ENCODE peak calls at places on chromosomes 5 and 9, in eight cellular contexts. V, R, K, I, G, H, S and Y are unnamed samples.

GRCh38 chr5:54844905-54845566 is 140.4 kb downstream of the ESM1 start:
- DNase-seq in V (peak; percentile 62), R (no peak), K (no peak), I (no peak), G (peak; percentile 8), H (no peak), S (no peak), Y (peak; percentile 63)

GRCh38 chr9:89470239-89470638 is 27.7 kb downstream of the SEMA4D start:
- DNase-seq in V (no peak), R (no peak), K (no peak), I (no peak), G (no peak), H (no peak), S (no peak), Y (no peak)

GRCh38 chr5:73380710-73381586 is 67.6 kb downstream of the FOXD1 start:
- DNase-seq in V (no peak), R (no peak), K (no peak), I (no peak), G (no peak), H (no peak), S (no peak), Y (no peak)

GRCh38 chr5:164002214-164002613 is 496.8 kb downstream of the MAT2B start:
- DNase-seq in V (peak; percentile 25), R (no peak), K (no peak), I (no peak), G (no peak), H (no peak), S (no peak), Y (no peak)

GRCh38 chr5:81782811-81783210 is 31.9 kb upstream of the SSBP2 start:
- DNase-seq in V (no peak), R (no peak), K (no peak), I (no peak), G (no peak), H (no peak), S (no peak), Y (no peak)

GRCh38 chr9:98554752-98555151 is 154.0 kb downstream of the GABBR2 start:
- DNase-seq in V (no peak), R (no peak), K (no peak), I (no peak), G (no peak), H (no peak), S (no peak), Y (no peak)

GRCh38 chr9:99809586-99810357 is 11.9 kb upstream of the NR4A3 start:
- DNase-seq in V (peak; percentile 6), R (no peak), K (no peak), I (no peak), G (no peak), H (no peak), S (no peak), Y (no peak)

GRCh38 chr5:173709145-173709544 is 92.7 kb upstream of the BOD1 start:
- DNase-seq in V (no peak), R (no peak), K (no peak), I (no peak), G (no peak), H (no peak), S (no peak), Y (no peak)

GRCh38 chr5:136242136-136242535 is 49.2 kb upstream of the SMIM32 start:
- DNase-seq in V (no peak), R (no peak), K (no peak), I (no peak), G (no peak), H (no peak), S (no peak), Y (no peak)

GRCh38 chr5:65779643-65780042 is 57.6 kb downstream of the NLN start:
- DNase-seq in V (no peak), R (no peak), K (no peak), I (no peak), G (no peak), H (no peak), S (no peak), Y (no peak)

GRCh38 chr5:36596247-36596646 is 10.2 kb upstream of the SLC1A3 start:
- DNase-seq in V (no peak), R (no peak), K (no peak), I (no peak), G (no peak), H (no peak), S (no peak), Y (no peak)

GRCh38 chr9:33620738-33621439 is 96.8 kb downstream of the ANKRD18B start:
- DNase-seq in V (peak; percentile 62), R (no peak), K (no peak), I (no peak), G (no peak), H (no peak), S (no peak), Y (no peak)

GRCh38 chr5:80103375-80103774 is 68.2 kb downstream of the THBS4 start:
- DNase-seq in V (no peak), R (no peak), K (no peak), I (peak; percentile 18), G (no peak), H (no peak), S (no peak), Y (no peak)

GRCh38 chr9:84622981-84623380 is 46.5 kb upstream of the NTRK2 start:
- DNase-seq in V (no peak), R (no peak), K (no peak), I (no peak), G (no peak), H (no peak), S (no peak), Y (no peak)

GRCh38 chr5:82661462-82661861 is 383.3 kb upstream of the RPS23 start:
- DNase-seq in V (no peak), R (no peak), K (no peak), I (no peak), G (no peak), H (no peak), S (no peak), Y (no peak)

GRCh38 chr9:84136119-84136868 is 155.7 kb downstream of the RMI1 start:
- DNase-seq in V (peak; percentile 72), R (no peak), K (no peak), I (no peak), G (no peak), H (peak; percentile 60), S (no peak), Y (no peak)

GRCh38 chr9:23824241-23825142 is 1.5 kb downstream of the ELAVL2 start:
- DNase-seq in V (peak; percentile 40), R (no peak), K (no peak), I (no peak), G (no peak), H (no peak), S (no peak), Y (no peak)

GRCh38 chr9:133813749-133814585 is 75.8 kb upstream of the SARDH start:
- DNase-seq in V (no peak), R (peak; percentile 71), K (peak; percentile 41), I (no peak), G (no peak), H (no peak), S (no peak), Y (no peak)
- H3K4me3 ChIP-seq in V (no peak overlapping the region), R (no peak overlapping the region), K (no peak overlapping the region), I (no peak overlapping the region), G (no peak overlapping the region), H (no peak overlapping the region), S (no peak overlapping the region), Y (no peak overlapping the region)

GRCh38 chr5:52800394-52801213 is 12.9 kb downstream of the ITGA1 start:
- DNase-seq in V (peak; percentile 64), R (peak; percentile 61), K (peak; percentile 67), I (peak; percentile 67), G (peak; percentile 69), H (peak; percentile 39), S (peak; percentile 51), Y (peak; percentile 66)
- H3K4me1 ChIP-seq in V (peaks cover 25% of the 10 kb centered on the region), R (peaks cover 99% of the 10 kb centered on the region), K (peaks cover 4% of the 10 kb centered on the region), I (peaks cover 86% of the 10 kb centered on the region), G (peaks cover 73% of the 10 kb centered on the region), H (peaks cover 33% of the 10 kb centered on the region), S (no peaks in the 10 kb centered on the region), Y (peaks cover 49% of the 10 kb centered on the region)

GRCh38 chr9:127920794-127921193 is 4.0 kb upstream of the ST6GALNAC4 start:
- DNase-seq in V (no peak), R (no peak), K (no peak), I (no peak), G (no peak), H (no peak), S (no peak), Y (no peak)

GRCh38 chr9:127919253-127919815 is 2.5 kb upstream of the ST6GALNAC4 start:
- DNase-seq in V (peak; percentile 98), R (peak; percentile 82), K (peak; percentile 92), I (no peak), G (peak; percentile 87), H (peak; percentile 98), S (peak; percentile 53), Y (no peak)

GRCh38 chr9:127923046-127923445 is 6.2 kb upstream of the ST6GALNAC4 start:
- DNase-seq in V (no peak), R (no peak), K (no peak), I (no peak), G (no peak), H (no peak), S (peak; percentile 81), Y (no peak)

GRCh38 chr9:127923771-127924170 is 6.8 kb downstream of the PIP5KL1 start:
- DNase-seq in V (peak; percentile 77), R (no peak), K (no peak), I (no peak), G (no peak), H (no peak), S (no peak), Y (no peak)

DNA sequence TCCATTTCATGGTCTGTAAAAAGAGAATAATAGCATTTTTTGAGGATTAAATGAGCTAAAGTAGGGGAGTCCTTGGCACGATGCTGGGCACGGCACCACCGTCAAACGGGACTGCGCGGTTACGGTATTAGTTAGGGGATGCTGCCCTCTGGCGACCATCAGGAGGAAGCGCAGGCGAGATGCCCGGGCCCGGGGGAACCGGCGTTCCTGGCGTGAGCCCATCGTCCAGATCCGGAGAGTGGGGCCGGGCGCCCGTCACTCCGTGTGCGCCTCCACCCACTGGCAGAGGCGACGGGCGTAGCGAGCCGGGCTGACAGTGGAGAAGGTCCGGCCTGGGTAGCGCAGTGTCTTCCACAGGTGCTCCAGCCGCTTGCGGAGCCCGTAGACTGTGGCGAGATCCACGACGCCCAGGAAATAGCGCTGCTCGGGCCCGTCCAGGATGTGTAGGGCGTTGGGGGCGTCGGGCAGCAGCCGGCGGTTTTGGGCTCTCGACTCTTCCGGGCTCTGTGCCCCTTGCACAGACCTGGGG is 4.8 kb upstream of the ST6GALNAC4 start:
- DNase-seq in V (peak; percentile 62), R (peak; percentile 70), K (peak; percentile 79), I (peak; percentile 68), G (no peak), H (peak; percentile 85), S (peak; percentile 72), Y (peak; percentile 71)
- H3K4me3 ChIP-seq in V (peak overlapping the region; percentile 64), R (peak overlapping the region; percentile 51), K (no peak overlapping the region), I (no peak overlapping the region), G (no peak overlapping the region), H (peak overlapping the region; percentile 25), S (no peak overlapping the region), Y (no peak overlapping the region)

DNA sequence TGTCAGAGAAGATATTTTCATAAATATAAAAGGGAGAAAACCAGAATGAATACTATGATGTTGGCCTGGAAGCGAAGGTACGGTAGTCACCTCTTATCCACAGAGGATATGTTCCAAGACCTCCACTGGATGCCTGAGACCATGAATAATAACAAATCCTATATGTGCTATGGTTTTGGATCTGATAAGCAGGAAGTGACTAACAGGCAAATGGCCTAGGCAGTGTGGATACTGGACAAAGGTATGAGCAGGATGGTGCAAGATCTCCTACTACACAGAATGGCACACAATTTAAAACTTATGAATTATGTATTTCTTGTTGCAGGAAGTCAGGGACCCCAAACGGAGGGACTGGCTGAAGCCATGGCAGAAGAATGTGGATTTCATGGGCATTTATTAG is 48.2 kb downstream of the ADAMTS12 start:
- DNase-seq in V (peak; percentile 75), R (no peak), K (no peak), I (no peak), G (no peak), H (no peak), S (no peak), Y (no peak)
- H3K4me1 ChIP-seq in V (peaks cover 13% of the 10 kb centered on the region), R (peaks cover 12% of the 10 kb centered on the region), K (peaks cover 4% of the 10 kb centered on the region), I (no peaks in the 10 kb centered on the region), G (no peaks in the 10 kb centered on the region), H (peaks cover 21% of the 10 kb centered on the region), S (no peaks in the 10 kb centered on the region), Y (peaks cover 20% of the 10 kb centered on the region)

GRCh38 chr5:133193794-133194193 is 142.0 kb downstream of the HSPA4 start:
- DNase-seq in V (no peak), R (no peak), K (no peak), I (no peak), G (no peak), H (no peak), S (no peak), Y (no peak)
- H3K4me3 ChIP-seq in V (no peak overlapping the region), R (no peak overlapping the region), K (no peak overlapping the region), I (no peak overlapping the region), G (no peak overlapping the region), H (no peak overlapping the region), S (no peak overlapping the region), Y (no peak overlapping the region)